ENCODE peak calls at places on chromosomes 13 and 19, in nine cellular contexts. O is activated CD8-positive, alpha-beta T cell treated with anti-CD3 and anti-CD28 coated beads, Interleukin-2, amount 10 ng/mL, durations not matched to agents 7 days and 5 days; T is activated T-helper 17 cell treated with anti-CD3 and anti-CD28 coated beads, Interleukin-2, amount 50 U/mL, for 72 hours; G is heart left ventricle; Y is naive B cell; F is upper lobe of left lung; E is stimulated activated naive CD8-positive, alpha-beta T cell treated with anti-CD3 and anti-CD28 coated beads, Interleukin-15, Interleukin-2, amounts not matched to agents 100 U/mL and 50 U/mL, for 24 hours; Z is psoas muscle; L is left cardiac atrium. V is an unnamed sample.

GRCh38 chr13:36954542-36954941 is 34.5 kb upstream of the SMAD9 start:
- ATAC-seq in G (no peak), O (no peak), F (no peak), T (no peak), Z (no peak), L (no peak), E (no peak), Y (no peak), V (no peak)

GRCh38 chr19:40381321-40381720 is 8.7 kb downstream of the HIPK4 start:
- ATAC-seq in O (no peak), G (no peak), L (no peak), F (no peak), E (no peak), T (no peak), Y (no peak), Z (no peak), V (peak)

GRCh38 chr19:1068111-1069001 is 1.4 kb downstream of the ARHGAP45 start:
- ATAC-seq in Y (peak), E (no peak), G (no peak), T (peak), Z (no peak), O (peak), F (peak), L (no peak), V (no peak)

GRCh38 chr19:14368011-14368513 is 13.2 kb upstream of the ADGRE5 start:
- ATAC-seq in Z (no peak), G (no peak), O (peak), Y (peak), L (no peak), F (peak), E (peak), T (peak), V (no peak)

GRCh38 chr13:106802917-106803316 is 235.0 kb upstream of the ARGLU1 start:
- ATAC-seq in Y (no peak), T (no peak), F (no peak), O (no peak), G (no peak), L (no peak), Z (no peak), E (no peak), V (no peak)

GRCh38 chr13:34913040-34913439 is 29.0 kb upstream of the NBEA start:
- ATAC-seq in F (no peak), L (no peak), O (no peak), Z (no peak), Y (no peak), E (no peak), T (no peak), G (peak), V (peak)

GRCh38 chr19:39934584-39935233 is at the start of gene FCGBP:
- ATAC-seq in O (no peak), T (no peak), Z (no peak), F (no peak), Y (no peak), G (no peak), L (no peak), E (no peak), V (no peak)

GRCh38 chr19:43465468-43466120 is at the start of gene LYPD3:
- ATAC-seq in Z (no peak), L (no peak), E (no peak), T (no peak), O (no peak), F (no peak), G (no peak), Y (no peak), V (no peak)

GRCh38 chr19:19064811-19065745 is 1.3 kb downstream of the SLC25A42 start:
- ATAC-seq in F (no peak), E (no peak), L (no peak), Z (no peak), Y (no peak), O (no peak), G (no peak), T (no peak), V (no peak)

GRCh38 chr19:14383898-14384669 is 2.8 kb downstream of the ADGRE5 start:
- ATAC-seq in Z (peak), T (peak), E (peak), L (no peak), G (peak), Y (no peak), O (peak), F (peak), V (peak)

GRCh38 chr19:7550987-7551761 is 15.7 kb downstream of the PNPLA6 start:
- ATAC-seq in T (peak), E (peak), L (peak), Y (peak), G (peak), O (peak), F (peak), Z (peak), V (peak)

GRCh38 chr19:4173479-4174211 is 8.7 kb downstream of the SIRT6 start:
- ATAC-seq in T (no peak), E (no peak), F (no peak), Z (no peak), G (no peak), L (no peak), Y (no peak), O (no peak), V (peak)